ENCODE peak calls at places on chromosomes 16 and 17, in five cellular contexts. L is body of pancreas, G is PC-9, T is uterus, V is kidney epithelial cell. N is an unnamed sample.

GRCh38 chr16:61921373-61921772 is 114.9 kb downstream of the CDH8 start:
- DNase-seq in G (no peak), L (no peak), V (no peak), T (no peak), N (no peak)

GRCh38 chr16:66898207-66898606 is 17.9 kb downstream of the PDP2 start:
- DNase-seq in G (peak; percentile 50), L (peak; percentile 29), T (no peak), V (peak; percentile 42), N (peak; percentile 76)

GRCh38 chr17:52157161-52157560 is 1.4 kb downstream of the CA10 start:
- DNase-seq in G (no peak), T (no peak), L (no peak), V (no peak), N (no peak)

GRCh38 chr17:61338874-61339478 is 60.7 kb upstream of the TBX2 start:
- DNase-seq in L (no peak), T (no peak), G (no peak), V (no peak), N (no peak)

GRCh38 chr17:43070257-43070656 is 45.2 kb downstream of the RND2 start:
- DNase-seq in L (no peak), T (no peak), G (no peak), V (no peak), N (no peak)

GRCh38 chr17:2237960-2238359 is 65.6 kb downstream of the SMG6 start:
- DNase-seq in T (no peak), G (no peak), L (no peak), V (no peak), N (no peak)

GRCh38 chr16:70257391-70257790 is 5.7 kb upstream of the EXOSC6 start:
- DNase-seq in L (no peak), V (no peak), T (no peak), G (no peak), N (no peak)

GRCh38 chr17:77451271-77451893 is 310.6 kb downstream of the SEC14L1 start:
- DNase-seq in T (peak; percentile 75), G (no peak), L (peak; percentile 71), V (no peak), N (peak; percentile 87)

GRCh38 chr16:11470676-11471415 is 115.9 kb downstream of the LITAF start:
- DNase-seq in T (no peak), G (no peak), V (no peak), L (no peak), N (no peak)
- TF ChIP-seq CTCF in T (no peak), G (no peak), V (no peak), L (no peak), N (no peak)

GRCh38 chr17:58176200-58176599 is 9.4 kb downstream of the OR4D2 start:
- DNase-seq in T (no peak), G (peak; percentile 23), L (no peak), V (no peak), N (no peak)

GRCh38 chr17:58166682-58167081 is at the start of gene OR4D2:
- DNase-seq in V (no peak), T (no peak), L (no peak), G (no peak), N (no peak)

GRCh38 chr17:58174871-58175270 is 8.1 kb downstream of the OR4D2 start:
- DNase-seq in G (no peak), V (no peak), T (no peak), L (no peak), N (no peak)

DNA sequence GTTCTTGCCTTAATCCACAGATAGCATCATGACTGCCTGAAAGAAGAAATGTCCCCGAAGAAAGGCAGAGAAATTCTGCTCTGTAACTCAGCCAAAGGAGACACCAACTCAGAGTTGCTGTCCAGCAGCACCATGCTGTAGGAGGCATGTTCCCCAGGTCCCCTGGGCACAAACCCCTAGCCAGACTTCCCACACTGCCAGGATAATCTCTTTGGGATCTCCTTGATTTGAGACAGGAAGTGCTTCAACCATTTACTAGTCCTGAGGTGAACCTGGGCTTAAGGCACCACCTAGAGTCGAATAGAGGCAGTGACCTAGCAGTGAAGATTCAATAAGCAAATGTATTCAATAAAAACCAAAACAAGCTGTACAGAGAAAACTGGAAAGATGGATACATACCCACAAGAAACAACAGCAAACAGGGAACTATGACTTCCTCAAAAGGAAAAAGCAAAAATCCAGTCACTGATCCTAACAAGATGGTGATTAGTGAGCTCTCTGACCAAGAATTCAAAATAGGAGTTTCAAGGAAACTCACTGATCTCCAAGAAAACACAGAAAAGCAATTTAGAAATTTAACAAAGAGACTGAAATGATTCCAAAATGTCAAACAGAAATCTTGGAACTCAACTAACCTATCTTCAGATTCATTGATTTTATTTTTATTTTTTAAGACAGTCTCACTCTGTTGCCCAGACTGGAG is 5.7 kb downstream of the OR4D2 start:
- DNase-seq in L (no peak), G (peak; percentile 49), T (no peak), V (no peak), N (no peak)
- TF ChIP-seq CTCF in L (peak; percentile 26), G (peak; percentile 74), T (no peak), V (peak; percentile 37), N (no peak)

DNA sequence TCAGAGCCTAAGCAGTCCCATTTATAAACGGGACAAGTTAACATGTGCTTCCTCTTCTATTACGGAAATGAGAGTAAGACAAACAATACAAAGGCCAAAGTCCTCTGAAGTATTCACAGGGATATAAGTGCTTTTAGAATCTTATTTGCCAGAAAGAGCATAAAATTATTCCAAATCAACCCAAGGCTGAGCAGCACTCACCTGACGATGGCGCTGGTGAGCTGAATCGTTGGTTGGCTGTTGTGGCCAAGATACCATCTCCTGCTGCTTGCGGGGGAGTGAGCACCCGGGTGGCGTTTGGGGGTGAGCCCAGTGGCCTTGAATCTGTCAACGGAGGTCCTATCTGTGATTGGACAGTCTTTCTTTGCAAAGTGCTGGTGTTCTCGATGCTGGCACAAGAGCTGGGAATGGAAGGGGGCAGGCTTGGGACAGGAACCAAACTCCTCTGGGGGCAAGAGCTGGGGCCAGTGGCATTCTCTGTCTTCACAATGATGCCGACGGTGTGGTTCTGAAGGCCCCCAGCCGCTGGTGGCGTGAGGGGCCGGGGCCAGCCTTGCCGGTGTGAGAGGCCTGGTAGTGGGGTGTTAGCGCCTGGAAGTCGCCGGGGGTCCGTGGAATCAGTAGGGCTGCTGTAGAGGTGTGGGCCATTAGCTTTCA is 9.5 kb upstream of the DHRS13 start:
- DNase-seq in T (no peak), G (no peak), L (no peak), V (no peak), N (no peak)
- TF ChIP-seq CTCF in T (no peak), G (no peak), L (no peak), V (peak; percentile 17), N (no peak)

DNA sequence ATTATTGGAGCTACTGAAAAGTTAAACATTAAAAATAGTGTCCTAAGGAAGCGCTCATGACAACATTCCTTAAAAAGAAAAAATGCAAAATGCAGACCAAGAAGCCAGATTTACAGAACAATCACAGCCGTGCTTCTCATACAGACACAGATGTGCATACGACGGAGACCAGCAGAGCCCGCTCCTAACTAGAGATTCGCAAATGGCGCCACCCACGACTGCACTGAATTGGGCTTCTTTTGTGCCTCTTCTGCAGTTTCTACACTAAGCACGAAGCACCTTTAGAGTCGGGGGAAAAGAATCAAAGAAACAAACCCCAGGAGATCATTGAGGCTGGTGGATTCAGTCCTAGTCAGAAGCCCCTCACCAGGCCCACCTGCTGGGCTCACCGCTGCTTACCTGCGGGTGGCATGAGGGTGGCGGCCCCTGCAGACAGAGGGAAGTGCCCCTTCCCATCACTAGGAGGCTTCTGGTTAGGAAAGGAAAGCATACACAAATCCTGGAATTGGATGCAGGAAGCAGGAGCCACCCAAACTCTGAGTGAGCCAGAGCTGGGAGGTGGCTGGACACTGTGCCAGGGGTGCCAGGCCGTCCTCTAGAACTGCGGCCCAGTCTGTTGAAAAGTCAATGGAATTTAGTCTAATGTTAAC is 64.9 kb upstream of the CHMP6 start:
- DNase-seq in V (no peak), L (peak; percentile 3), G (no peak), T (no peak), N (no peak)
- TF ChIP-seq CTCF in V (no peak), L (no peak), G (no peak), T (no peak), N (no peak)

DNA sequence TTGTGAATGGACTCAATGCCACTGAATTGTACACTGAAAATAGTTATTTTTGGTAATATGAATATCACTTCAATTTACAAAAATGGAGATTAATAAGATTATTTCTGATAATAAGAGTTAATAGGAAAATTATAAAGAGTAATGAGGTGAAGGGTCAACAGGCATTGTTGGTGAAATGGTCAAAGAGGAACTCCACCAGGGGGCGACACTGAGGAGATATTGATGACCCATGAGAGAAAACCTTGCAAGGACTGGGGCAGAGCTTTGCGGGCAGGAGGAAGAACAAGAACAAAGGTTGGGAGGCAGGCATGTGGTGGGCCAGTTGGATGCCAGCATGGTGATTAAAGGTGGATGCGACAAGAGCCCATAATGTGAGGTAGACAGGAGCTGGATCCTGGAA is 74.0 kb upstream of the XYLT1 start:
- DNase-seq in V (no peak), G (no peak), T (no peak), L (peak; percentile 15), N (no peak)
- TF ChIP-seq CTCF in V (no peak), G (peak; percentile 51), T (no peak), L (no peak), N (no peak)

DNA sequence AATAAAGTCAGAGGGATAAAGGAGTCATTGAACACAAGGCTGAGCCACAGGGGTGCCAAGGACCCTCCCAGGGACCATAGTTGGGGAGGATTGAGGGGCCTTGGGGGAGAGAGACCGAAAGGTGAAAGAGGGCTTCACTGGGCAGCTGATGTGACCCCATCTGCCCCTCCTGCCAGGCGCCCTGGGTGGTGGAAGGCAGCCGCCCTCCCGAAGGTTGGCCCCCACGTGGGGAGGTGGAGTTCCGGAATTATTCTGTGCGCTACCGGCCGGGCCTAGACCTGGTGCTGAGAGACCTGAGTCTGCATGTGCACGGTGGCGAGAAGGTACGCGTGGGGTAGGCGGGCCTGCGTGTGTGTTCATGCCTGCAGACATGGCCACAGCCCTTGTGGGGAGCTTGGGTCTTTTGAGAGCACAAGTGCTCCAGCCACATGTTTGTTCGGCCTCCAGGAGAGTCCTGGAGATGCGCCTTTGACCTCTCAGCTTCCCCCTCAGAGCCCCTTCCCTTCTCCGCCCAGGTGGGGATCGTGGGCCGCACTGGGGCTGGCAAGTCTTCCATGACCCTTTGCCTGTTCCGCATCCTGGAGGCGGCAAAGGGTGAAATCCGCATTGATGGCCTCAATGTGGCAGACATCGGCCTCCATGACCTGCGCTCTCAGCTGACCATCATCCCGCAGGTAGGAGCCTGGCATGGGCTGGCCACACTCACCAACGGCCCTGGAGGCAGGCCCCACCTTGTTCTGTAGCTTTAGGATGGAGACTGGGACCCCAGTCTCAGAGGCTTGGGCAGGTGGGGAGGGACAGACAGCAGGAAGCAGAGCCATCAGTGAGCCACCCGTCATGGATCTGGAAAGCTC is 24.1 kb downstream of the ANKRD40 start:
- DNase-seq in L (no peak), T (no peak), V (no peak), G (no peak), N (no peak)
- TF ChIP-seq CTCF in L (no peak), T (no peak), V (no peak), G (no peak), N (no peak)

GRCh38 chr16:47045023-47045422 is 71.5 kb upstream of the DNAJA2 start:
- DNase-seq in L (no peak), G (no peak), T (no peak), V (no peak), N (no peak)
- TF ChIP-seq CTCF in L (no peak), G (no peak), T (no peak), V (peak; percentile 28), N (no peak)

N was measured in ovary.